ENCODE peak calls at places on chromosomes 2 and 18, in four cellular contexts. One of them, this sample, is unnamed.

GRCh38 chr2:19736191-19736831 is 165.5 kb downstream of the TTC32 start:
- DNase-seq in NCI-H82: no peak
- DNase-seq in T-helper 2 cell: no peak
- DNase-seq in AG08396: no peak
- DNase-seq in this sample: no peak

GRCh38 chr2:284896-285492 is 2.9 kb downstream of the ALKAL2 start:
- DNase-seq in NCI-H82: no peak
- DNase-seq in T-helper 2 cell: no peak
- DNase-seq in AG08396: no peak
- DNase-seq in this sample: no peak

GRCh38 chr2:84849271-84849952 is 31.5 kb downstream of the TRABD2A start:
- DNase-seq in NCI-H82: no peak
- DNase-seq in T-helper 2 cell: no peak
- DNase-seq in AG08396: peak
- DNase-seq in this sample: no peak

GRCh38 chr2:164015328-164016123 is 279.7 kb upstream of the FIGN start:
- DNase-seq in AG08396: no peak
- DNase-seq in T-helper 2 cell: no peak
- DNase-seq in NCI-H82: no peak
- DNase-seq in this sample: no peak

GRCh38 chr2:40401896-40402295 is 50.0 kb downstream of the SLC8A1 start:
- DNase-seq in AG08396: no peak
- DNase-seq in NCI-H82: no peak
- DNase-seq in T-helper 2 cell: no peak
- DNase-seq in this sample: no peak

GRCh38 chr2:211437396-211437795 is 881.0 kb downstream of the CPS1 start:
- DNase-seq in AG08396: no peak
- DNase-seq in NCI-H82: no peak
- DNase-seq in T-helper 2 cell: no peak
- DNase-seq in this sample: no peak

GRCh38 chr2:157329524-157329923 is 3.9 kb upstream of the ERMN start:
- DNase-seq in AG08396: no peak
- DNase-seq in T-helper 2 cell: no peak
- DNase-seq in NCI-H82: no peak
- DNase-seq in this sample: no peak

GRCh38 chr2:203446071-203446481 is 89.0 kb downstream of the RAPH1 start:
- DNase-seq in T-helper 2 cell: no peak
- DNase-seq in NCI-H82: no peak
- DNase-seq in AG08396: no peak
- DNase-seq in this sample: no peak

GRCh38 chr2:1591978-1592907 is 152.1 kb downstream of the PXDN start:
- DNase-seq in AG08396: peak
- DNase-seq in NCI-H82: peak
- DNase-seq in T-helper 2 cell: no peak
- DNase-seq in this sample: no peak

GRCh38 chr2:223800908-223801307 is 36.5 kb downstream of the AP1S3 start:
- DNase-seq in AG08396: no peak
- DNase-seq in T-helper 2 cell: no peak
- DNase-seq in NCI-H82: no peak
- DNase-seq in this sample: no peak

GRCh38 chr18:78571831-78572347 is 407.7 kb upstream of the SALL3 start:
- DNase-seq in NCI-H82: no peak
- DNase-seq in AG08396: no peak
- DNase-seq in T-helper 2 cell: no peak
- DNase-seq in this sample: no peak

GRCh38 chr2:42901076-42901645 is 108.8 kb upstream of the HAAO start:
- DNase-seq in T-helper 2 cell: no peak
- DNase-seq in NCI-H82: no peak
- DNase-seq in AG08396: peak
- DNase-seq in this sample: no peak

GRCh38 chr2:85242321-85242720 is 85.5 kb downstream of the TGOLN2 start:
- DNase-seq in T-helper 2 cell: no peak
- DNase-seq in AG08396: no peak
- DNase-seq in NCI-H82: no peak
- DNase-seq in this sample: no peak

GRCh38 chr2:216694201-216694825 is 1.0 kb downstream of the IGFBP5 start:
- DNase-seq in NCI-H82: peak
- DNase-seq in AG08396: no peak
- DNase-seq in T-helper 2 cell: no peak
- DNase-seq in this sample: no peak

GRCh38 chr18:74896390-74896991 is 298.8 kb downstream of the ZNF407 start:
- DNase-seq in NCI-H82: peak
- DNase-seq in T-helper 2 cell: no peak
- DNase-seq in AG08396: no peak
- DNase-seq in this sample: no peak

GRCh38 chr2:69100220-69100723 is 87.3 kb downstream of the ANTXR1 start:
- DNase-seq in NCI-H82: no peak
- DNase-seq in AG08396: no peak
- DNase-seq in T-helper 2 cell: no peak
- DNase-seq in this sample: no peak

GRCh38 chr2:45330617-45331016 is 280.4 kb downstream of the SRBD1 start:
- DNase-seq in NCI-H82: no peak
- DNase-seq in T-helper 2 cell: no peak
- DNase-seq in AG08396: no peak
- DNase-seq in this sample: no peak

GRCh38 chr2:183214680-183215079 is 90.4 kb downstream of the NUP35 start:
- DNase-seq in AG08396: no peak
- DNase-seq in T-helper 2 cell: no peak
- DNase-seq in NCI-H82: no peak
- DNase-seq in this sample: no peak

GRCh38 chr18:66682855-66683322 is 79.0 kb upstream of the CDH19 start:
- DNase-seq in NCI-H82: peak
- DNase-seq in AG08396: no peak
- DNase-seq in T-helper 2 cell: no peak
- DNase-seq in this sample: no peak

GRCh38 chr2:46122318-46122970 is 174.8 kb upstream of the EPAS1 start:
- DNase-seq in NCI-H82: no peak
- DNase-seq in T-helper 2 cell: no peak
- DNase-seq in AG08396: no peak
- DNase-seq in this sample: no peak

GRCh38 chr2:239035361-239035814 is 187.5 kb downstream of the TWIST2 start:
- DNase-seq in T-helper 2 cell: peak
- DNase-seq in AG08396: peak
- DNase-seq in NCI-H82: peak
- DNase-seq in this sample: peak

GRCh38 chr2:10405441-10405840 is 42.7 kb downstream of the ODC1 start:
- DNase-seq in AG08396: peak
- DNase-seq in T-helper 2 cell: no peak
- DNase-seq in NCI-H82: no peak
- DNase-seq in this sample: no peak

GRCh38 chr2:55357907-55358306 is 61.7 kb downstream of the CCDC88A start:
- DNase-seq in T-helper 2 cell: no peak
- DNase-seq in AG08396: no peak
- DNase-seq in NCI-H82: peak
- DNase-seq in this sample: no peak

GRCh38 chr2:140247451-140248205 is 1467.4 kb upstream of the NXPH2 start:
- DNase-seq in AG08396: no peak
- DNase-seq in NCI-H82: no peak
- DNase-seq in T-helper 2 cell: no peak
- DNase-seq in this sample: no peak

GRCh38 chr2:168194784-168195522 is 52.4 kb downstream of the STK39 start:
- DNase-seq in T-helper 2 cell: no peak
- DNase-seq in AG08396: peak
- DNase-seq in NCI-H82: no peak
- DNase-seq in this sample: peak

GRCh38 chr18:80023173-80023572 is 11.1 kb upstream of the RBFA start:
- DNase-seq in T-helper 2 cell: no peak
- DNase-seq in NCI-H82: peak
- DNase-seq in AG08396: no peak
- DNase-seq in this sample: no peak

GRCh38 chr18:78768655-78769501 is 210.7 kb upstream of the SALL3 start:
- DNase-seq in NCI-H82: no peak
- DNase-seq in T-helper 2 cell: no peak
- DNase-seq in AG08396: no peak
- DNase-seq in this sample: no peak

GRCh38 chr2:230864605-230865323 is at the start of gene ITM2C:
- DNase-seq in T-helper 2 cell: peak
- DNase-seq in AG08396: peak
- DNase-seq in NCI-H82: peak
- DNase-seq in this sample: peak

GRCh38 chr2:152240559-152241231 is 65.1 kb upstream of the STAM2 start:
- DNase-seq in AG08396: no peak
- DNase-seq in T-helper 2 cell: no peak
- DNase-seq in NCI-H82: no peak
- DNase-seq in this sample: no peak

GRCh38 chr18:73461780-73462059 is 593.9 kb upstream of the NETO1 start:
- DNase-seq in T-helper 2 cell: no peak
- DNase-seq in AG08396: no peak
- DNase-seq in NCI-H82: no peak
- DNase-seq in this sample: no peak

GRCh38 chr2:124145982-124146381 is 120.9 kb downstream of the CNTNAP5 start:
- DNase-seq in AG08396: no peak
- DNase-seq in NCI-H82: no peak
- DNase-seq in T-helper 2 cell: no peak
- DNase-seq in this sample: no peak

GRCh38 chr2:128437181-128437520 is 118.5 kb upstream of the HS6ST1 start:
- DNase-seq in NCI-H82: no peak
- DNase-seq in AG08396: no peak
- DNase-seq in T-helper 2 cell: no peak
- DNase-seq in this sample: no peak

GRCh38 chr2:191311627-191312026 is 66.4 kb downstream of the MYO1B start:
- DNase-seq in T-helper 2 cell: no peak
- DNase-seq in NCI-H82: no peak
- DNase-seq in AG08396: peak
- DNase-seq in this sample: no peak

GRCh38 chr18:58247363-58247834 is 203.4 kb downstream of the NEDD4L start:
- DNase-seq in NCI-H82: no peak
- DNase-seq in AG08396: no peak
- DNase-seq in T-helper 2 cell: no peak
- DNase-seq in this sample: no peak

GRCh38 chr2:195532628-195533271 is 124.3 kb upstream of the SLC39A10 start:
- DNase-seq in AG08396: no peak
- DNase-seq in T-helper 2 cell: no peak
- DNase-seq in NCI-H82: no peak
- DNase-seq in this sample: no peak

GRCh38 chr18:23071285-23071684 is 64.0 kb upstream of the CABLES1 start:
- DNase-seq in NCI-H82: no peak
- DNase-seq in T-helper 2 cell: peak
- DNase-seq in AG08396: no peak
- DNase-seq in this sample: peak

This sample was measured in naive B cell.